ENCODE peak calls at places on chromosomes 12 and 14, in seven cellular contexts. F is fibroblast of pulmonary artery, L is MV-4-11, A is T-helper 1 cell, S is HTR-8/SVneo, Q is nephron progenitor cell, J is NCI-H1694. W is an unnamed sample.
A peak's percentile ranks its signal among the peaks of the same experiment; 100 is the strongest.

GRCh38 chr14:71319646-71320045 is 412.4 kb downstream of the PCNX1 start:
- DNase-seq in F (peak; percentile 48), L (no peak), A (no peak), S (peak; percentile 48), Q (peak; percentile 4), J (no peak), W (no peak)

GRCh38 chr14:73713206-73713803 is 879 bp downstream of the PNMA1 start:
- DNase-seq in F (no peak), L (no peak), A (no peak), S (peak; percentile 46), Q (no peak), J (no peak), W (no peak)

GRCh38 chr12:111426341-111427185 is 20.8 kb downstream of the SH2B3 start:
- DNase-seq in F (peak; percentile 47), L (peak; percentile 14), A (no peak), S (no peak), Q (no peak), J (no peak), W (peak; percentile 67)

GRCh38 chr12:62656576-62657362 is 190.1 kb downstream of the MON2 start:
- DNase-seq in F (no peak), L (no peak), A (no peak), S (no peak), Q (no peak), J (no peak), W (no peak)

GRCh38 chr12:5628501-5628900 is 196.6 kb downstream of the NTF3 start:
- DNase-seq in F (no peak), L (no peak), A (no peak), S (no peak), Q (no peak), J (no peak), W (no peak)

GRCh38 chr14:33756833-33757232 is 194.0 kb downstream of the EGLN3 start:
- DNase-seq in F (no peak), L (no peak), A (no peak), S (no peak), Q (no peak), J (no peak), W (no peak)

GRCh38 chr12:51941011-51941561 is 10.4 kb upstream of the ACVR1B start:
- DNase-seq in F (peak; percentile 74), L (no peak), A (no peak), S (no peak), Q (no peak), J (peak; percentile 28), W (peak; percentile 72)

GRCh38 chr12:45273717-45274271 is 57.9 kb downstream of the ANO6 start:
- DNase-seq in F (peak; percentile 97), L (no peak), A (no peak), S (peak; percentile 64), Q (no peak), J (no peak), W (peak; percentile 92)

GRCh38 chr14:70660967-70661871 is 19.5 kb downstream of the TTC9 start:
- DNase-seq in F (no peak), L (peak; percentile 18), A (peak; percentile 45), S (no peak), Q (no peak), J (no peak), W (no peak)

GRCh38 chr14:71996615-71997014 is 64.4 kb downstream of the RGS6 start:
- DNase-seq in F (no peak), L (no peak), A (no peak), S (no peak), Q (no peak), J (no peak), W (no peak)

GRCh38 chr14:53709381-53709780 is 247.2 kb downstream of the BMP4 start:
- DNase-seq in F (no peak), L (no peak), A (no peak), S (no peak), Q (no peak), J (no peak), W (no peak)

GRCh38 chr14:58963873-58964597 is 224.4 kb upstream of the DAAM1 start:
- DNase-seq in F (no peak), L (no peak), A (no peak), S (no peak), Q (no peak), J (no peak), W (no peak)

GRCh38 chr12:112900298-112901145 is 6.2 kb upstream of the OAS1 start:
- DNase-seq in F (peak; percentile 37), L (peak; percentile 43), A (peak; percentile 29), S (peak; percentile 35), Q (no peak), J (peak; percentile 66), W (peak; percentile 42)

GRCh38 chr14:67821121-67821520 is 1.5 kb downstream of the RAD51B start:
- DNase-seq in F (no peak), L (no peak), A (no peak), S (no peak), Q (no peak), J (no peak), W (no peak)

GRCh38 chr12:53645191-53645590 is 19.0 kb upstream of the ATF7 start:
- DNase-seq in F (peak; percentile 24), L (no peak), A (no peak), S (no peak), Q (no peak), J (peak; percentile 83), W (peak; percentile 43)

GRCh38 chr12:132544173-132544468 is 54.2 kb downstream of the FBRSL1 start:
- DNase-seq in F (no peak), L (no peak), A (no peak), S (no peak), Q (no peak), J (no peak), W (no peak)

GRCh38 chr12:42508913-42509312 is 80.6 kb downstream of the PRICKLE1 start:
- DNase-seq in F (no peak), L (no peak), A (no peak), S (no peak), Q (no peak), J (no peak), W (no peak)

GRCh38 chr14:71675126-71675901 is 256.9 kb upstream of the RGS6 start:
- DNase-seq in F (no peak), L (no peak), A (no peak), S (no peak), Q (no peak), J (no peak), W (no peak)